ENCODE peak calls at places on chromosomes 2 and 18, in five cellular contexts. One of them, this sample, is unnamed.

GRCh38 chr2:240511351-240512108 is 46.3 kb downstream of the ANKMY1 start:
- DNase-seq in GM12891: no peak
- DNase-seq in NCI-H774: no peak
- DNase-seq in midbrain: no peak
- DNase-seq in HT-29: no peak
- DNase-seq in this sample: no peak

GRCh38 chr2:224922142-224922727 is 120.0 kb downstream of the DOCK10 start:
- DNase-seq in HT-29: no peak
- DNase-seq in GM12891: no peak
- DNase-seq in NCI-H774: no peak
- DNase-seq in midbrain: peak; percentile 33
- DNase-seq in this sample: no peak

GRCh38 chr2:8487461-8487932 is 194.4 kb upstream of the ID2 start:
- DNase-seq in HT-29: no peak
- DNase-seq in GM12891: no peak
- DNase-seq in NCI-H774: no peak
- DNase-seq in midbrain: peak; percentile 49
- DNase-seq in this sample: no peak

GRCh38 chr2:38554973-38555595 is 47.6 kb downstream of the HNRNPLL start:
- DNase-seq in GM12891: no peak
- DNase-seq in midbrain: peak; percentile 4
- DNase-seq in NCI-H774: no peak
- DNase-seq in HT-29: peak; percentile 42
- DNase-seq in this sample: peak; percentile 18

GRCh38 chr2:142877265-142877756 is at the start of gene KYNU:
- DNase-seq in HT-29: no peak
- DNase-seq in midbrain: no peak
- DNase-seq in GM12891: no peak
- DNase-seq in NCI-H774: no peak
- DNase-seq in this sample: no peak

GRCh38 chr2:238101891-238102841 is 2.0 kb downstream of the ESPNL start:
- DNase-seq in GM12891: no peak
- DNase-seq in midbrain: no peak
- DNase-seq in NCI-H774: no peak
- DNase-seq in HT-29: no peak
- DNase-seq in this sample: no peak

GRCh38 chr2:8447610-8448221 is 234.1 kb upstream of the ID2 start:
- DNase-seq in GM12891: no peak
- DNase-seq in midbrain: no peak
- DNase-seq in HT-29: no peak
- DNase-seq in NCI-H774: no peak
- DNase-seq in this sample: peak; percentile 83

GRCh38 chr2:170236639-170237037 is 58.7 kb downstream of the MYO3B start:
- DNase-seq in HT-29: no peak
- DNase-seq in midbrain: no peak
- DNase-seq in NCI-H774: no peak
- DNase-seq in GM12891: no peak
- DNase-seq in this sample: no peak

GRCh38 chr2:142880275-142880674 is 2.8 kb downstream of the KYNU start:
- DNase-seq in midbrain: no peak
- DNase-seq in GM12891: no peak
- DNase-seq in HT-29: no peak
- DNase-seq in NCI-H774: no peak
- DNase-seq in this sample: peak; percentile 55

GRCh38 chr2:71611247-71611646 is 157.9 kb downstream of the DYSF start:
- DNase-seq in NCI-H774: no peak
- DNase-seq in GM12891: no peak
- DNase-seq in HT-29: no peak
- DNase-seq in midbrain: no peak
- DNase-seq in this sample: no peak

GRCh38 chr2:128585706-128586105 is 267.0 kb upstream of the HS6ST1 start:
- DNase-seq in NCI-H774: no peak
- DNase-seq in midbrain: no peak
- DNase-seq in GM12891: no peak
- DNase-seq in HT-29: no peak
- DNase-seq in this sample: peak; percentile 72

GRCh38 chr2:74789278-74789677 is 44.6 kb upstream of the HK2 start:
- DNase-seq in HT-29: no peak
- DNase-seq in GM12891: no peak
- DNase-seq in NCI-H774: no peak
- DNase-seq in midbrain: no peak
- DNase-seq in this sample: no peak

GRCh38 chr2:38155-38554 is 8.2 kb downstream of the FAM110C start:
- DNase-seq in HT-29: peak; percentile 36
- DNase-seq in midbrain: no peak
- DNase-seq in GM12891: no peak
- DNase-seq in NCI-H774: no peak
- DNase-seq in this sample: peak; percentile 0

GRCh38 chr18:51582551-51582950 is 385.1 kb upstream of the MEX3C start:
- DNase-seq in HT-29: no peak
- DNase-seq in NCI-H774: no peak
- DNase-seq in midbrain: no peak
- DNase-seq in GM12891: no peak
- DNase-seq in this sample: no peak

GRCh38 chr2:146235158-146235557 is 1609.7 kb upstream of the ACVR2A start:
- DNase-seq in HT-29: no peak
- DNase-seq in midbrain: no peak
- DNase-seq in GM12891: no peak
- DNase-seq in NCI-H774: no peak
- DNase-seq in this sample: no peak

GRCh38 chr2:230805353-230806017 is 59.3 kb upstream of the ITM2C start:
- DNase-seq in NCI-H774: no peak
- DNase-seq in GM12891: no peak
- DNase-seq in HT-29: no peak
- DNase-seq in midbrain: no peak
- DNase-seq in this sample: no peak

GRCh38 chr18:52343138-52343537 is 3.1 kb downstream of the DCC start:
- DNase-seq in NCI-H774: peak; percentile 1
- DNase-seq in GM12891: no peak
- DNase-seq in HT-29: no peak
- DNase-seq in midbrain: peak; percentile 76
- DNase-seq in this sample: no peak

GRCh38 chr18:52160652-52161051 is 179.3 kb upstream of the DCC start:
- DNase-seq in midbrain: no peak
- DNase-seq in HT-29: peak; percentile 69
- DNase-seq in NCI-H774: no peak
- DNase-seq in GM12891: no peak
- DNase-seq in this sample: no peak

GRCh38 chr2:60641866-60642788 is 88.7 kb upstream of the BCL11A start:
- DNase-seq in HT-29: peak; percentile 54
- DNase-seq in NCI-H774: no peak
- DNase-seq in midbrain: peak; percentile 7
- DNase-seq in GM12891: peak; percentile 13
- DNase-seq in this sample: peak; percentile 35

GRCh38 chr2:37230581-37230980 is 815 bp downstream of the CEBPZ start:
- DNase-seq in GM12891: no peak
- DNase-seq in NCI-H774: no peak
- DNase-seq in HT-29: peak; percentile 43
- DNase-seq in midbrain: no peak
- DNase-seq in this sample: peak; percentile 24

GRCh38 chr2:174492963-174493431 is 6.2 kb upstream of the GPR155 start:
- DNase-seq in NCI-H774: no peak
- DNase-seq in midbrain: peak; percentile 2
- DNase-seq in HT-29: no peak
- DNase-seq in GM12891: peak; percentile 14
- DNase-seq in this sample: no peak

GRCh38 chr2:160457588-160457987 is 36.0 kb downstream of the RBMS1 start:
- DNase-seq in midbrain: no peak
- DNase-seq in HT-29: no peak
- DNase-seq in GM12891: no peak
- DNase-seq in NCI-H774: no peak
- DNase-seq in this sample: no peak

GRCh38 chr2:147045113-147045512 is 799.7 kb upstream of the ACVR2A start:
- DNase-seq in GM12891: peak; percentile 7
- DNase-seq in NCI-H774: no peak
- DNase-seq in HT-29: peak; percentile 52
- DNase-seq in midbrain: peak; percentile 27
- DNase-seq in this sample: peak; percentile 26

GRCh38 chr2:134429886-134430285 is 176.0 kb downstream of the MGAT5 start:
- DNase-seq in midbrain: no peak
- DNase-seq in GM12891: no peak
- DNase-seq in HT-29: no peak
- DNase-seq in NCI-H774: no peak
- DNase-seq in this sample: no peak

GRCh38 chr2:186125625-186126024 is 360.4 kb upstream of the ZC3H15 start:
- DNase-seq in midbrain: no peak
- DNase-seq in GM12891: no peak
- DNase-seq in HT-29: peak; percentile 3
- DNase-seq in NCI-H774: no peak
- DNase-seq in this sample: no peak

GRCh38 chr2:114442545-114442944 is at the start of gene DPP10:
- DNase-seq in midbrain: no peak
- DNase-seq in HT-29: peak; percentile 47
- DNase-seq in NCI-H774: no peak
- DNase-seq in GM12891: no peak
- DNase-seq in this sample: no peak

GRCh38 chr2:8441986-8442385 is 239.9 kb upstream of the ID2 start:
- DNase-seq in NCI-H774: no peak
- DNase-seq in midbrain: peak; percentile 14
- DNase-seq in HT-29: no peak
- DNase-seq in GM12891: no peak
- DNase-seq in this sample: no peak

GRCh38 chr2:73494031-73494430 is 108.4 kb downstream of the ALMS1 start:
- DNase-seq in GM12891: no peak
- DNase-seq in midbrain: no peak
- DNase-seq in HT-29: no peak
- DNase-seq in NCI-H774: no peak
- DNase-seq in this sample: peak; percentile 64

GRCh38 chr2:197972017-197972416 is 167.6 kb downstream of the PLCL1 start:
- DNase-seq in midbrain: no peak
- DNase-seq in HT-29: no peak
- DNase-seq in NCI-H774: no peak
- DNase-seq in GM12891: no peak
- DNase-seq in this sample: peak; percentile 74

GRCh38 chr2:95372216-95372829 is 30.2 kb upstream of the FAHD2A start:
- DNase-seq in midbrain: no peak
- DNase-seq in HT-29: no peak
- DNase-seq in GM12891: no peak
- DNase-seq in NCI-H774: no peak
- DNase-seq in this sample: no peak

GRCh38 chr2:8300905-8301304 is 381.0 kb upstream of the ID2 start:
- DNase-seq in midbrain: no peak
- DNase-seq in NCI-H774: no peak
- DNase-seq in HT-29: no peak
- DNase-seq in GM12891: no peak
- DNase-seq in this sample: no peak

GRCh38 chr2:37688771-37689468 is 17.5 kb upstream of the CDC42EP3 start:
- DNase-seq in HT-29: peak; percentile 40
- DNase-seq in GM12891: no peak
- DNase-seq in midbrain: no peak
- DNase-seq in NCI-H774: no peak
- DNase-seq in this sample: peak; percentile 95

GRCh38 chr18:32237024-32237423 is 47.2 kb downstream of the MEP1B start:
- DNase-seq in NCI-H774: no peak
- DNase-seq in GM12891: no peak
- DNase-seq in midbrain: no peak
- DNase-seq in HT-29: no peak
- DNase-seq in this sample: no peak

GRCh38 chr18:27135504-27136207 is 49.5 kb downstream of the CHST9 start:
- DNase-seq in GM12891: no peak
- DNase-seq in HT-29: no peak
- DNase-seq in NCI-H774: no peak
- DNase-seq in midbrain: no peak
- DNase-seq in this sample: no peak

GRCh38 chr2:80670763-80671162 is 366.2 kb upstream of the LRRTM1 start:
- DNase-seq in midbrain: no peak
- DNase-seq in HT-29: no peak
- DNase-seq in GM12891: no peak
- DNase-seq in NCI-H774: no peak
- DNase-seq in this sample: no peak

GRCh38 chr18:9333441-9334350 is 877 bp upstream of the TWSG1 start:
- DNase-seq in GM12891: peak; percentile 27
- DNase-seq in HT-29: no peak
- DNase-seq in NCI-H774: no peak
- DNase-seq in midbrain: no peak
- DNase-seq in this sample: no peak